ENCODE peak calls at places on chromosomes 7 and 10, in six cellular contexts. U, K, C, M, N and B are unnamed samples.

GRCh38 chr7:27142562-27143021 is 889 bp downstream of the HOXA5 start:
- DNase-seq in U (no peak), M (no peak), K (no peak), C (no peak), N (no peak), B (no peak)

GRCh38 chr10:120429395-120429794 is 27.6 kb upstream of the PLPP4 start:
- DNase-seq in N (no peak), C (no peak), K (no peak), U (no peak), M (no peak), B (no peak)

GRCh38 chr7:49866076-49866735 is 92.8 kb downstream of the VWC2 start:
- DNase-seq in U (no peak), N (no peak), K (no peak), C (no peak), M (no peak), B (no peak)

GRCh38 chr10:91653214-91653875 is 20.5 kb upstream of the PPP1R3C start:
- DNase-seq in U (no peak), M (no peak), K (no peak), N (no peak), C (no peak), B (no peak)

GRCh38 chr7:17599733-17600685 is 301.6 kb downstream of the AHR start:
- DNase-seq in N (no peak), M (no peak), K (no peak), C (no peak), U (no peak), B (peak; percentile 37)

GRCh38 chr10:43682956-43683355 is 34.3 kb upstream of the ZNF32 start:
- DNase-seq in N (no peak), C (no peak), K (no peak), M (no peak), U (no peak), B (no peak)

GRCh38 chr10:79137826-79138225 is 69.1 kb downstream of the ZMIZ1 start:
- DNase-seq in C (no peak), K (no peak), M (no peak), N (peak; percentile 26), U (no peak), B (no peak)

GRCh38 chr10:1938317-1938716 is 201.0 kb upstream of the ADARB2 start:
- DNase-seq in M (no peak), C (no peak), K (no peak), U (no peak), N (peak; percentile 29), B (no peak)

GRCh38 chr10:8616166-8616565 is 561.7 kb downstream of the GATA3 start:
- DNase-seq in U (no peak), K (no peak), C (no peak), M (no peak), N (no peak), B (peak; percentile 50)

GRCh38 chr10:35217458-35217857 is 90.8 kb downstream of the CREM start:
- DNase-seq in M (no peak), K (peak; percentile 51), N (no peak), U (no peak), C (no peak), B (no peak)